ENCODE peak calls at places on chromosomes 1 and 21, in nine cellular contexts. Q, L, U, D, Y, V, W, X and C are unnamed samples.

GRCh38 chr1:2533356-2533755 is 3.3 kb upstream of the HES5 start:
- DNase-seq in Q (no peak), L (no peak), U (no peak), D (no peak), Y (no peak), V (no peak), W (no peak), X (no peak), C (no peak)

GRCh38 chr21:18716578-18717138 is 313.1 kb upstream of the TMPRSS15 start:
- DNase-seq in Q (no peak), L (no peak), U (no peak), D (no peak), Y (no peak), V (no peak), W (no peak), X (no peak), C (no peak)

GRCh38 chr1:12001249-12001917 is 17.9 kb upstream of the MIIP start:
- DNase-seq in Q (peak; percentile 33), L (peak; percentile 74), U (no peak), D (no peak), Y (peak; percentile 59), V (peak; percentile 57), W (peak; percentile 61), X (peak; percentile 38), C (peak; percentile 66)

GRCh38 chr1:23646086-23646485 is 45.5 kb upstream of the RPL11 start:
- DNase-seq in Q (no peak), L (no peak), U (no peak), D (no peak), Y (no peak), V (no peak), W (no peak), X (no peak), C (no peak)

GRCh38 chr1:224637510-224637909 is 21.4 kb downstream of the CNIH3 start:
- DNase-seq in Q (no peak), L (no peak), U (no peak), D (no peak), Y (no peak), V (no peak), W (no peak), X (no peak), C (no peak)

GRCh38 chr1:14597343-14598006 is 1.0 kb upstream of the KAZN start:
- DNase-seq in Q (no peak), L (no peak), U (no peak), D (no peak), Y (no peak), V (no peak), W (peak; percentile 49), X (no peak), C (peak; percentile 79)

GRCh38 chr1:29985376-29985945 is 737.9 kb downstream of the MATN1 start:
- DNase-seq in Q (no peak), L (no peak), U (no peak), D (no peak), Y (peak; percentile 44), V (peak; percentile 26), W (no peak), X (no peak), C (no peak)

GRCh38 chr1:67532452-67533216 is 102.4 kb upstream of the SERBP1 start:
- DNase-seq in Q (no peak), L (peak; percentile 82), U (peak; percentile 11), D (peak; percentile 61), Y (peak; percentile 61), V (peak; percentile 38), W (peak; percentile 84), X (peak; percentile 59), C (peak; percentile 62)

GRCh38 chr1:221718391-221719277 is 23.3 kb downstream of the DUSP10 start:
- DNase-seq in Q (no peak), L (no peak), U (no peak), D (no peak), Y (no peak), V (no peak), W (no peak), X (no peak), C (no peak)

GRCh38 chr1:205438213-205439158 is 16.6 kb upstream of the LEMD1 start:
- DNase-seq in Q (no peak), L (peak; percentile 15), U (peak; percentile 90), D (no peak), Y (peak; percentile 85), V (peak; percentile 83), W (peak; percentile 83), X (peak; percentile 91), C (no peak)

GRCh38 chr1:59477286-59477685 is 180.4 kb downstream of the FGGY start:
- DNase-seq in Q (no peak), L (no peak), U (no peak), D (peak; percentile 74), Y (peak; percentile 49), V (no peak), W (no peak), X (peak; percentile 81), C (no peak)

GRCh38 chr1:169893645-169894423 is at the start of gene SCYL3:
- DNase-seq in Q (peak; percentile 81), L (peak; percentile 98), U (peak; percentile 98), D (peak; percentile 97), Y (peak; percentile 97), V (peak; percentile 95), W (peak; percentile 96), X (peak; percentile 96), C (peak; percentile 97)

GRCh38 chr1:117754061-117754969 is 148.5 kb downstream of the TENT5C start:
- DNase-seq in Q (peak; percentile 29), L (peak; percentile 59), U (peak; percentile 77), D (no peak), Y (peak; percentile 79), V (peak; percentile 60), W (peak; percentile 84), X (peak; percentile 66), C (peak; percentile 72)